ENCODE peak calls at places on chromosomes 6 and 20, in nine cellular contexts. H is activated T-helper 17 cell treated with anti-CD3 and anti-CD28 coated beads, Interleukin-2, amount 50 U/mL, for 72 hours; T is mucosa of descending colon; C is left cardiac atrium; S is activated naive CD8-positive, alpha-beta T cell treated with anti-CD3 and anti-CD28 coated beads, Interleukin-2, amount 50 U/mL, for 24 hours; L is CD4-positive, alpha-beta T cell; M is activated CD8-positive, alpha-beta T cell treated with anti-CD3 and anti-CD28 coated beads, Interleukin-2, amount 10 ng/mL, durations not matched to agents 7 days and 5 days; A is stimulated activated naive B cell treated with anti-CD40 and anti-IgM and Interleukin-4, amounts not matched to agents 10 μg/mL and 1 μg/mL and 100 μg/mL, for 72 hours; X is thoracic aorta. I is an unnamed sample.
A peak's percentile ranks its signal among the peaks of the same experiment; 100 is the strongest.

GRCh38 chr20:23147964-23148720 is 62.0 kb upstream of the CD93 start:
- ATAC-seq in A (peak; percentile 69), S (peak; percentile 87), X (peak; percentile 34), H (peak; percentile 91), L (no peak), M (no peak), C (peak; percentile 28), T (peak; percentile 82), I (no peak)

GRCh38 chr6:138896104-138896756 is 91.8 kb downstream of the REPS1 start:
- ATAC-seq in S (no peak), L (no peak), H (no peak), C (peak; percentile 19), X (no peak), A (no peak), T (no peak), M (no peak), I (no peak)

GRCh38 chr6:65299236-65299635 is 407.8 kb downstream of the EYS start:
- ATAC-seq in T (no peak), L (no peak), M (no peak), H (no peak), X (no peak), S (no peak), C (no peak), A (no peak), I (no peak)

GRCh38 chr20:11979306-11980128 is 61.8 kb downstream of the BTBD3 start:
- ATAC-seq in M (no peak), S (no peak), A (no peak), L (no peak), C (no peak), X (no peak), H (no peak), T (no peak), I (no peak)

GRCh38 chr6:8108031-8108660 is 5.8 kb upstream of the EEF1E1 start:
- ATAC-seq in L (no peak), H (no peak), M (no peak), S (no peak), C (no peak), A (no peak), T (no peak), X (no peak), I (no peak)

GRCh38 chr20:51284161-51284560 is 258.4 kb downstream of the NFATC2 start:
- ATAC-seq in L (no peak), H (no peak), C (no peak), A (no peak), M (no peak), X (no peak), T (no peak), S (no peak), I (no peak)

GRCh38 chr6:74749211-74750142 is 456.4 kb downstream of the COL12A1 start:
- ATAC-seq in A (no peak), M (no peak), H (no peak), S (no peak), L (no peak), T (no peak), X (no peak), C (no peak), I (no peak)

GRCh38 chr6:74000582-74000981 is 304.6 kb downstream of the CD109 start:
- ATAC-seq in S (no peak), T (no peak), H (no peak), X (no peak), M (no peak), A (no peak), L (no peak), C (no peak), I (no peak)

GRCh38 chr6:41200901-41201783 is at the start of gene TREML2:
- ATAC-seq in H (peak; percentile 26), L (peak; percentile 37), X (no peak), A (peak; percentile 86), S (peak; percentile 59), T (peak; percentile 61), C (peak; percentile 5), M (peak; percentile 41), I (peak; percentile 86)

GRCh38 chr20:1278323-1278660 is 12.2 kb downstream of the SNPH start:
- ATAC-seq in X (no peak), S (no peak), C (no peak), H (no peak), L (no peak), A (no peak), T (no peak), M (no peak), I (no peak)

GRCh38 chr6:159174263-159174974 is 5.2 kb downstream of the FNDC1 start:
- ATAC-seq in X (no peak), T (peak; percentile 85), H (peak; percentile 79), C (peak; percentile 89), A (peak; percentile 89), M (peak; percentile 86), S (peak; percentile 78), L (peak; percentile 79), I (peak; percentile 80)

GRCh38 chr6:21350917-21351316 is 242.6 kb upstream of the SOX4 start:
- ATAC-seq in H (no peak), M (no peak), A (no peak), S (no peak), C (no peak), T (no peak), L (no peak), X (no peak), I (no peak)

GRCh38 chr20:60352580-60352979 is 394.4 kb downstream of the CDH26 start:
- ATAC-seq in H (no peak), T (no peak), C (no peak), X (no peak), M (no peak), S (no peak), L (no peak), A (no peak), I (no peak)

GRCh38 chr6:163579880-163580295 is 165.4 kb downstream of the QKI start:
- ATAC-seq in M (no peak), H (no peak), X (no peak), L (no peak), T (no peak), A (no peak), C (no peak), S (no peak), I (no peak)

GRCh38 chr6:109165392-109165964 is 70.2 kb downstream of the CEP57L1 start:
- ATAC-seq in H (no peak), X (no peak), A (no peak), C (peak; percentile 95), M (no peak), S (no peak), L (no peak), T (peak; percentile 93), I (no peak)

GRCh38 chr20:37506166-37506725 is 14.8 kb upstream of the NNAT start:
- ATAC-seq in T (peak; percentile 20), S (no peak), H (no peak), X (no peak), C (no peak), L (no peak), A (no peak), M (no peak), I (no peak)

GRCh38 chr6:152594726-152595125 is 42.4 kb downstream of the SYNE1 start:
- ATAC-seq in A (no peak), X (no peak), L (no peak), M (no peak), H (no peak), T (no peak), S (no peak), C (no peak), I (no peak)

GRCh38 chr20:18094191-18094590 is 36.5 kb upstream of the OVOL2 start:
- ATAC-seq in H (no peak), A (no peak), S (no peak), T (no peak), L (no peak), M (no peak), C (no peak), X (no peak), I (no peak)

GRCh38 chr6:40490508-40490907 is 96.7 kb downstream of the LRFN2 start:
- ATAC-seq in L (no peak), M (no peak), X (no peak), H (no peak), C (no peak), T (no peak), S (no peak), A (no peak), I (no peak)

GRCh38 chr6:50030777-50031562 is 9.2 kb upstream of the DEFB110 start:
- ATAC-seq in L (no peak), S (no peak), T (peak; percentile 51), X (no peak), A (no peak), C (no peak), M (no peak), H (no peak), I (no peak)

I was measured in stimulated activated memory B cell treated with anti-CD40 and anti-IgM and Interleukin-4, amounts not matched to agents 10 μg/mL and 1 μg/mL and 100 μg/mL, for 72 hours.